ENCODE peak calls at places on chromosome 14, in six cellular contexts. H is HCT116, L is A549, D is GM12878, V is H1, X is K562. R is an unnamed sample.

GRCh38 chr14:19771895-19772430 is 1.3 kb upstream of the OR4M1 start:
- DNase-seq in D (no peak), X (no peak), H (no peak), L (no peak), V (no peak), R (no peak)

GRCh38 chr14:61569783-61570182 is 125.5 kb upstream of the HIF1A start:
- DNase-seq in H (no peak), D (no peak), X (no peak), L (no peak), V (no peak), R (peak)

GRCh38 chr14:99240512-99241313 is 31.3 kb downstream of the BCL11B start:
- DNase-seq in V (no peak), L (no peak), D (no peak), H (no peak), X (no peak), R (no peak)

GRCh38 chr14:102452302-102452701 is 57.3 kb downstream of the ANKRD9 start:
- DNase-seq in D (no peak), V (no peak), L (no peak), X (no peak), H (no peak), R (no peak)

GRCh38 chr14:24100197-24100981 is 6.3 kb downstream of the PCK2 start:
- DNase-seq in V (no peak), D (no peak), X (no peak), L (no peak), H (no peak), R (no peak)

GRCh38 chr14:105255021-105255507 is 6.7 kb downstream of the BTBD6 start:
- DNase-seq in X (no peak), V (no peak), L (no peak), H (no peak), D (no peak), R (peak)

GRCh38 chr14:84961637-84962036 is 568.3 kb upstream of the FLRT2 start:
- DNase-seq in H (no peak), L (no peak), X (no peak), D (no peak), V (no peak), R (no peak)

GRCh38 chr14:100522616-100523021 is 64.6 kb downstream of the BEGAIN start:
- DNase-seq in V (no peak), L (no peak), D (no peak), X (no peak), H (no peak), R (no peak)

GRCh38 chr14:67765192-67765834 is 51.1 kb downstream of the ZFYVE26 start:
- DNase-seq in L (no peak), V (no peak), X (no peak), H (no peak), D (no peak), R (no peak)

GRCh38 chr14:69375722-69376121 is 22.4 kb downstream of the ERH start:
- DNase-seq in H (no peak), V (no peak), X (no peak), L (no peak), D (no peak), R (no peak)

GRCh38 chr14:61525293-61526011 is 169.9 kb upstream of the HIF1A start:
- DNase-seq in D (peak), L (peak), V (no peak), H (peak), X (peak), R (peak)

GRCh38 chr14:31257244-31257553 is 49.6 kb upstream of the HECTD1 start:
- DNase-seq in H (no peak), L (no peak), X (no peak), D (no peak), V (no peak), R (no peak)

GRCh38 chr14:95015046-95015445 is 142.3 kb downstream of the DICER1 start:
- DNase-seq in D (no peak), L (no peak), H (no peak), V (no peak), X (no peak), R (no peak)

GRCh38 chr14:22386924-22387775 is 201.9 kb downstream of the DAD1 start:
- DNase-seq in X (peak), H (peak), V (peak), D (peak), L (peak), R (peak)
- TF ChIP-seq MAX in X (no peak), H (no peak), V (no peak), D (no peak), L (no peak), R (peak)

GRCh38 chr14:70706177-70706576 is 64.5 kb downstream of the TTC9 start:
- DNase-seq in H (no peak), D (no peak), L (no peak), X (no peak), V (no peak), R (no peak)

GRCh38 chr14:70709726-70710382 is 68.1 kb downstream of the TTC9 start:
- DNase-seq in X (no peak), L (no peak), V (no peak), H (no peak), D (no peak), R (no peak)

GRCh38 chr14:70704960-70705359 is 63.2 kb downstream of the TTC9 start:
- DNase-seq in X (no peak), L (no peak), H (no peak), D (no peak), V (no peak), R (no peak)

GRCh38 chr14:70708717-70709570 is 67.2 kb downstream of the TTC9 start:
- DNase-seq in L (no peak), V (peak), H (no peak), X (no peak), D (no peak), R (no peak)

DNA sequence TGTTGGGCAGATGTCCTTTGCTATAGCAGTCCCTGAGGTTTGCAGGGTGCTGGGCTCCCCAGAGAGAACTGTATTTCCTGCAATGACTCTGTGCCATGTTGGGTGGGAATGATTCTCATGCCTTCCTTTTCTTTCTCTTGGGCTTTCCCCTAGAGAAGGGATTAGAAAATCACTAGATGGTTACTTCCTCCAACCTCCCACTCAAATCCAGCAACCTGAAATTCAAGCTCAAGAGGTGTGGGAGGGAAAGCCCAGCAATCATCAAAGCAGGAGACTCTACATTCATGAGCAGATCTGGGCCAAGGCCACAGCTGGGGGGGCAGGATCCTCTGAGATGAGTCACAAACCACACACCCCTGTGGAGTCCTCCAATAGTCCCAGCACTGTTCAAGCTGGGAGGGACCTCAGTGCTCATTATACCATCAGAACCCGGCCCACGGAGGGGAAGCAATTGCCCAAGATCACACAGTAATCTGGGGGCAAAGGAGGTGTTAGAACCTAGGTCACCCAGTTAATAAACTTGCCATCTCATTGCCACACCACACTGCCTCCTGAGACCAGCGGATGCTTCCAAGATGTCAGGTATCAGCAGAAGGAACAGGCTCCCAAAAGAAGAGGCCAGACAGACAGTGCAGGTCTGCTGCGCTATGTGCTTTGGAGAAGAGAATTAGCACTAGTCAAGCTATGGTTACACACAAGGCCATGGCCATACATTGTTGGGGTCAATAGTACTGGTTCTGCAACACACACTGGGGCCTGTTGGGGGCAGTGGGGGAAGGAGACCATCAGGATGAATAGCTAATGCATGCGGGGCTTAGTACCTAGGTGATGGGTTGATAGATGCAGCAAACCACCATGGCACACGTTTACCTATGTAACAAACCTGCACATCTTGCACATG is 65.7 kb downstream of the TTC9 start:
- DNase-seq in D (peak), X (peak), H (peak), V (no peak), L (peak), R (peak)
- TF ChIP-seq POLR2A in D (no peak), X (no peak), H (no peak), V (no peak), L (no peak), R (no peak)

DNA sequence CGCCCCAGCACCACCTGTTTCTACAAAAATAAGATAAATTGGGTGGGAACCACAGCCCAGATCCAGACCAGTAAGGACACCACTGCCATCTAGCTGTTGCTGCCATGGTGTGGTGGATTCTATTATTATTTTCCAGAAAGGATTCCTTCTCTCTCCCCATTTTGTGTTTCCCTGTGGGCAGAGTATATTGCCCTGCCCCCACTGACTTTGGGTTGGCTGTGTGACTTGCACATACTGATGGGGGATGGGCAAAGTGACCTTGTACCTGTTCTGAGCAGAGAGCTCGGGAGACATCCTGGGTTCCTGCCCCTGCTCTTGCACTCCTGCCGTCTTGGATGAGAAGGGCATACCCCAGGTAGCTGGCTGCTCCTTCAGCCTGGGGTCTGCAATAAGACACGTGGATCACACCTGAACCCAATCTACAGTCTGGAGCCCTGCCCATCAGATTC is 24.3 kb downstream of the MOAP1 start:
- DNase-seq in X (peak), D (no peak), V (no peak), L (peak), H (peak), R (peak)
- TF ChIP-seq MAX in X (no peak), D (no peak), V (no peak), L (no peak), H (no peak), R (no peak)

DNA sequence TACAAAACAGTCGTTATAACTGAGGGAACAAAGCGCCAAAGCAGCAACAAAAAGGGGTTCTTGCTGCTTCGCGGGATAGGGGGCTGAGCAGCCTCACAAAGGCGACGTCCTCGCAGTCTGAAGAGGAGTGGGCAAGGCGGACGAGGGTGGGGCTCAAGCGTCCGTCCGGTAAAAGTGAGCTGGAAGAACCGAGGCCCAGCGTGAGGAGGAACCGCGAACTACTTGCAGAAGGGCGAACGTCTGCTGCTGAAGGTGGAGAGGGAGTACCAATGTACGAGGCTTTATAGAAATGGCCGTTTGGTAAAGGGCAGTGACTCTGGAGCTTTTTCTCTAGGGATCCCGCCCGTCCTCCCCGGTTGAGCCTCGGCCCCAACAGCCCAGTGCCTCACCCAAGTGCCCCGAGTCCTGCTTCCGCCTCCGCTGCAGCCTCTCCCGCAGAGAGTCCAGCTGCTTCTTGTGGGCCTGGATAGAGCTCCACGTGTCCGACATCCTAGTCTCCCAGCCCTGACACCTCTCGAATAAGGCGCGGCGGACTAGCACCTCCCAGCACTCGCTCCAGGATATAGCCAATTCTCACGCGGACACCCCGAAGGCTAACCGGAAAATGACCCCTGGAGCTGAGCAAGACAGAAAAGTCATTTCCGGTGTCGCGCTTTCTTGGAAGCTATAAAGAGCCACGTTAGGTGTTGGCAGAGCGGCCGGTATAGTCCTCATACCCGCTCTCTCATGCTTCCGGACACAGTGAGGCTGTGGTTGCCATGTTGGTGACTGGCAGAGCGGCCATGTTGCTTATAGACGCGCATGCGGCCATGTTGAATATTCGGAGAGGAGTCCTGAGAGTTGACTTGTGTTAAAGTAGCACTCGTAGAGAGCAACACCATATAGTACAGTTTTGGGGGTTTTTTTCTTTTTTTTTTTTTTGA is at the start of gene METTL3:
- DNase-seq in H (peak), D (peak), X (peak), V (peak), L (peak), R (peak)
- TF ChIP-seq POLR2A in H (peak), D (peak), X (peak), V (peak), L (peak), R (peak)

GRCh38 chr14:72652179-72652578 is 241.7 kb downstream of the DPF3 start:
- DNase-seq in D (no peak), L (no peak), X (no peak), H (no peak), V (no peak), R (no peak)
- TF ChIP-seq MAX in D (no peak), L (no peak), X (no peak), H (no peak), V (no peak), R (no peak)

DNA sequence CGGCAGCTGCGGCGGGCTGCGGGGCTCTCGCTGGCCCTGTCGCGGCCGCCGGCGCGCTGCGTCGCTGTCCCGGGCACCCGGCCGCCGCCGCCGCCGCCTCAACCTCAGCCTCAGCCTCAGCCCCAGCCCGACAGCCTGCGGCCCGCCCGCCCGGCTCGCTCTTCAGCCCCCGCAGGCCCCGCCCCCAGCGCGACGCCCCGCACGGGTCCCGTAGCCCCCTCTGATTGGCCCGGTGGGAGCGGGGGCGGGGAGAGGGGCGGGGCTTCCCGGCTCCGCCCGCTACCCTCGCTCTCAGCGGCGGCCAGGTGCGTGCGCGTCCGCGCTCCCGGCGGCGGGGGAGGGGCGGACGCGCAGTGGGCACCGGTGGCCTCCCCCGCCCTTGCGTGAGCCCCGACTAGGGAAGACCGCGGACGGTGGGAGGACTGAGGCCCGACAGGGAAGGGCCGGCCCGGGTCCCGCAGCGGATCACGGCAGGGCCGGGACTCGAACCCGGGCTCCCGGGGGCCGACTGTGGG is at the start of gene PPP1R13B:
- DNase-seq in D (peak), X (peak), V (no peak), L (peak), H (peak), R (peak)
- TF ChIP-seq POLR2A in D (peak), X (no peak), V (no peak), L (peak), H (peak), R (no peak)

GRCh38 chr14:76958975-76959710 is 69.4 kb downstream of the IRF2BPL start:
- DNase-seq in H (peak), X (peak), D (peak), L (peak), V (no peak), R (peak)
- TF ChIP-seq MAX in H (no peak), X (peak), D (no peak), L (peak), V (no peak), R (no peak)

R was measured in NB4.